ENCODE peak calls at places on chromosome 5, in nine cellular contexts. One of them, this sample, is unnamed.

GRCh38 chr5:6365142-6365976 is 13.0 kb downstream of the MED10 start:
- DNase-seq in kidney: no peak
- DNase-seq in ovary: no peak
- DNase-seq in heart left ventricle: no peak
- DNase-seq in PC-9: no peak
- DNase-seq in mammary epithelial cell: no peak
- DNase-seq in AG09309: peak; percentile 18
- DNase-seq in cardiac fibroblast: peak; percentile 71
- DNase-seq in heart right ventricle: no peak
- DNase-seq in this sample: peak; percentile 41

GRCh38 chr5:122515709-122516431 is 203.8 kb downstream of the SNCAIP start:
- DNase-seq in mammary epithelial cell: peak; percentile 39
- DNase-seq in ovary: peak; percentile 58
- DNase-seq in cardiac fibroblast: peak; percentile 85
- DNase-seq in kidney: no peak
- DNase-seq in heart left ventricle: peak; percentile 30
- DNase-seq in heart right ventricle: no peak
- DNase-seq in PC-9: peak; percentile 32
- DNase-seq in AG09309: peak; percentile 59
- DNase-seq in this sample: peak; percentile 92

GRCh38 chr5:92633821-92634220 is 947.2 kb downstream of the NR2F1-AS1 start:
- DNase-seq in mammary epithelial cell: no peak
- DNase-seq in heart right ventricle: no peak
- DNase-seq in ovary: no peak
- DNase-seq in kidney: no peak
- DNase-seq in heart left ventricle: no peak
- DNase-seq in cardiac fibroblast: no peak
- DNase-seq in PC-9: no peak
- DNase-seq in AG09309: no peak
- DNase-seq in this sample: peak; percentile 12

GRCh38 chr5:103919526-103919925 is 356.9 kb upstream of the NUDT12 start:
- DNase-seq in ovary: no peak
- DNase-seq in kidney: no peak
- DNase-seq in AG09309: no peak
- DNase-seq in cardiac fibroblast: no peak
- DNase-seq in heart right ventricle: no peak
- DNase-seq in PC-9: no peak
- DNase-seq in heart left ventricle: no peak
- DNase-seq in mammary epithelial cell: no peak
- DNase-seq in this sample: no peak

GRCh38 chr5:14773588-14773987 is 98.0 kb downstream of the ANKH start:
- DNase-seq in cardiac fibroblast: no peak
- DNase-seq in kidney: no peak
- DNase-seq in PC-9: no peak
- DNase-seq in AG09309: no peak
- DNase-seq in ovary: no peak
- DNase-seq in heart right ventricle: no peak
- DNase-seq in heart left ventricle: no peak
- DNase-seq in mammary epithelial cell: no peak
- DNase-seq in this sample: no peak

GRCh38 chr5:130323804-130324454 is 419.7 kb downstream of the CHSY3 start:
- DNase-seq in AG09309: peak; percentile 8
- DNase-seq in kidney: no peak
- DNase-seq in cardiac fibroblast: peak; percentile 88
- DNase-seq in PC-9: no peak
- DNase-seq in heart left ventricle: no peak
- DNase-seq in ovary: no peak
- DNase-seq in mammary epithelial cell: peak; percentile 75
- DNase-seq in heart right ventricle: no peak
- DNase-seq in this sample: peak; percentile 84

GRCh38 chr5:127723571-127723970 is 20.4 kb downstream of the CCDC192 start:
- DNase-seq in heart left ventricle: no peak
- DNase-seq in cardiac fibroblast: peak; percentile 50
- DNase-seq in kidney: no peak
- DNase-seq in mammary epithelial cell: no peak
- DNase-seq in ovary: no peak
- DNase-seq in PC-9: no peak
- DNase-seq in heart right ventricle: no peak
- DNase-seq in AG09309: no peak
- DNase-seq in this sample: peak; percentile 62

GRCh38 chr5:78644741-78645300 is 3.8 kb downstream of the LHFPL2 start:
- DNase-seq in cardiac fibroblast: no peak
- DNase-seq in AG09309: no peak
- DNase-seq in PC-9: no peak
- DNase-seq in kidney: no peak
- DNase-seq in mammary epithelial cell: no peak
- DNase-seq in heart left ventricle: no peak
- DNase-seq in ovary: no peak
- DNase-seq in heart right ventricle: no peak
- DNase-seq in this sample: peak; percentile 63

GRCh38 chr5:78920604-78921003 is 64.5 kb downstream of the ARSB start:
- DNase-seq in AG09309: no peak
- DNase-seq in PC-9: peak; percentile 12
- DNase-seq in cardiac fibroblast: peak; percentile 63
- DNase-seq in mammary epithelial cell: no peak
- DNase-seq in kidney: no peak
- DNase-seq in heart right ventricle: peak; percentile 34
- DNase-seq in heart left ventricle: no peak
- DNase-seq in ovary: no peak
- DNase-seq in this sample: peak; percentile 84

GRCh38 chr5:10507575-10508024 is 56.3 kb upstream of the ANKRD33B start:
- DNase-seq in ovary: no peak
- DNase-seq in mammary epithelial cell: no peak
- DNase-seq in cardiac fibroblast: no peak
- DNase-seq in PC-9: no peak
- DNase-seq in AG09309: no peak
- DNase-seq in kidney: no peak
- DNase-seq in heart left ventricle: no peak
- DNase-seq in heart right ventricle: no peak
- DNase-seq in this sample: no peak

GRCh38 chr5:74631088-74631960 is 9.2 kb downstream of the ENC1 start:
- DNase-seq in PC-9: no peak
- DNase-seq in kidney: no peak
- DNase-seq in ovary: no peak
- DNase-seq in cardiac fibroblast: peak; percentile 86
- DNase-seq in AG09309: no peak
- DNase-seq in heart right ventricle: no peak
- DNase-seq in heart left ventricle: no peak
- DNase-seq in mammary epithelial cell: no peak
- DNase-seq in this sample: peak; percentile 87

GRCh38 chr5:159435855-159436254 is 105.6 kb upstream of the IL12B start:
- DNase-seq in heart left ventricle: no peak
- DNase-seq in kidney: no peak
- DNase-seq in AG09309: no peak
- DNase-seq in PC-9: no peak
- DNase-seq in ovary: no peak
- DNase-seq in cardiac fibroblast: no peak
- DNase-seq in mammary epithelial cell: no peak
- DNase-seq in heart right ventricle: no peak
- DNase-seq in this sample: no peak

GRCh38 chr5:111461261-111461671 is 51.1 kb downstream of the STARD4 start:
- DNase-seq in AG09309: no peak
- DNase-seq in PC-9: no peak
- DNase-seq in cardiac fibroblast: no peak
- DNase-seq in heart right ventricle: no peak
- DNase-seq in ovary: no peak
- DNase-seq in mammary epithelial cell: peak; percentile 38
- DNase-seq in heart left ventricle: no peak
- DNase-seq in kidney: no peak
- DNase-seq in this sample: peak; percentile 64

GRCh38 chr5:24094081-24094480 is 550.7 kb downstream of the CDH10 start:
- DNase-seq in AG09309: no peak
- DNase-seq in ovary: no peak
- DNase-seq in cardiac fibroblast: no peak
- DNase-seq in mammary epithelial cell: no peak
- DNase-seq in heart right ventricle: no peak
- DNase-seq in heart left ventricle: no peak
- DNase-seq in PC-9: no peak
- DNase-seq in kidney: no peak
- DNase-seq in this sample: peak; percentile 2

GRCh38 chr5:73299665-73300435 is 126.9 kb downstream of the TMEM174 start:
- DNase-seq in mammary epithelial cell: no peak
- DNase-seq in PC-9: no peak
- DNase-seq in heart left ventricle: no peak
- DNase-seq in cardiac fibroblast: no peak
- DNase-seq in heart right ventricle: no peak
- DNase-seq in ovary: no peak
- DNase-seq in kidney: no peak
- DNase-seq in AG09309: no peak
- DNase-seq in this sample: peak; percentile 58
- H3K4me3 ChIP-seq in mammary epithelial cell: no peak overlapping the region
- H3K4me3 ChIP-seq in PC-9: no peak overlapping the region
- H3K4me3 ChIP-seq in heart left ventricle: no peak overlapping the region
- H3K4me3 ChIP-seq in cardiac fibroblast: no peak overlapping the region
- H3K4me3 ChIP-seq in heart right ventricle: no peak overlapping the region
- H3K4me3 ChIP-seq in ovary: no peak overlapping the region
- H3K4me3 ChIP-seq in kidney: peak overlapping the region; percentile 49
- H3K4me3 ChIP-seq in AG09309: peak overlapping the region; percentile 43
- H3K4me3 ChIP-seq in this sample: peak overlapping the region; percentile 58

DNA sequence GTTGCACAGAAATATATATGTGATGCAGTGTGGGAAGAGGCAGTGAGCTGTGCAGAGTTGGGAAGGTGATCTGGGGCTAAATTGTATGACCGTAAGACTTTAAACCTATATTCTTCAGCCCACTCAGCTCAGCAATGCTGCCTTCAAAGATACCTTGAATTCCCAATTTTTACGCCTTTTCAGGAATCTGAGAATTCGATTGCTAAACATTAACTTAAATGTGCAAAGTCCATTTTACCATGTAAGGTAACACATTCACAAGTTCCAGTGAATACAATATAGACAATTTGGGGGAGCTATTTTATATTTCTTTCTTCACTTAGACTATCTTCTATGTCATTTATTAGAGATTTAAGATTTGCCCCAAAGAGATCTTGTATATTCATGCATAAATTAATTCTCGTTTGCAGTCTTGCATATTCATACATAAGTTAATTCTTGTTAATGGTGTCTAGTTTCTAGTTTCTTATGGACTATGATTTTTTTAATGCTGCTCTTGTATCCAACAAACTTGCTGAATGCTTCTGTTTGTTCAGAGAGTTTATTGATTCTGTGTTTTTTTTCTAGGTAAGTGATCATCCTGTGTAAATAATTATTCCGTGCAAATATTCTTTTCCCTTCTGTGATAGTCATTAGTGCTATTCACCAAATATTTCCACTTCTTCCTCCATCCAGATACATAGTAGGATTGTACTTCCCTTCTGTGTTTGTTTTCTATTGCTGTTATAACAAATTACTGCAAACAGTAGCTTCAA is 35.9 kb upstream of the SHISAL2B start:
- DNase-seq in heart left ventricle: no peak
- DNase-seq in kidney: no peak
- DNase-seq in heart right ventricle: no peak
- DNase-seq in AG09309: no peak
- DNase-seq in ovary: no peak
- DNase-seq in PC-9: no peak
- DNase-seq in cardiac fibroblast: no peak
- DNase-seq in mammary epithelial cell: no peak
- DNase-seq in this sample: no peak
- H3K4me3 ChIP-seq in heart left ventricle: no peak overlapping the region
- H3K4me3 ChIP-seq in kidney: no peak overlapping the region
- H3K4me3 ChIP-seq in heart right ventricle: no peak overlapping the region
- H3K4me3 ChIP-seq in AG09309: no peak overlapping the region
- H3K4me3 ChIP-seq in ovary: no peak overlapping the region
- H3K4me3 ChIP-seq in PC-9: no peak overlapping the region
- H3K4me3 ChIP-seq in cardiac fibroblast: no peak overlapping the region
- H3K4me3 ChIP-seq in mammary epithelial cell: no peak overlapping the region
- H3K4me3 ChIP-seq in this sample: no peak overlapping the region

DNA sequence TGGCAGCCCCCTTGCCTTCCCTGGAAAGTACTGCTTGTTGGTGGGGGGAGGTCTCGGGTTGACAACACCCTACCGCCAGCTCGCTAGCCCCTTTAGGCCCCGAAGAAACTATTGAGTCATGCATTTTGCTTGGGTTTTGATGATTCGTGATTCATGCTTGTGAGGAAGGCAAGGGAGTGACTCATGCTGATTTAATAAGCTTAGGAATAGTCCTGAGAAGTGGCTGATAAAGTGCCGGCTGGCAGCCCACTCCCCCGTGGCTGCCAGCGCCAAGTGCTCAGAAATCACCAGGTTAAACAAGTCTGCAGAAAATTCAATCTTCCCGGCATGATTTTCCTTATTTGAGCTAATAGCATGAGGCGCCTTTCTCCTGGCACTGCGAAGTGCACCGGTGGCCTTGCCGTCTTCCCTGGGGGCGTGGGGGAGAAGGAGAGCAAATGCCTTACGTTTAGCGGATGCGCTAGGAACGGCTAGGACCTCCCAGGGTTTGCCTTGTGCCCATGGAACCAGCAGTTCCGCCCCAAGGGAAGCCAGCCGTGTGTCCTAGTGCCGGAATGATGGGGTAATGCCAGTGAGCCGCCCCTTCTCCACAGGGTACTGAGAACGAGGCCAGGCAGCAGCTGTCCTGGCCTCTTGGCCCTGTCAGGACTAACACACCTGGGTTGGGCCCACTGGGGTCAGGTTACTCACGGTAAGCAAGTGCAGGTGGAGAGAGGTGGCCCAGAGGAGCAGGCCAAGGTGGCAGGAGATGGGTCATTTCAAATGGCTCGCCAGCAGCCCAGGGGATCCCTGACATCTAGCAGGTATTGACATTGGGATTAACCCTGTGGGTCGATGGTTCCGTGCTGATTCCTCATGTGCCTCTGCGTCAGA is 151.9 kb downstream of the MACROH2A1 start:
- DNase-seq in PC-9: peak; percentile 31
- DNase-seq in heart left ventricle: no peak
- DNase-seq in ovary: no peak
- DNase-seq in mammary epithelial cell: peak; percentile 93
- DNase-seq in cardiac fibroblast: peak; percentile 91
- DNase-seq in heart right ventricle: no peak
- DNase-seq in AG09309: peak; percentile 80
- DNase-seq in kidney: peak; percentile 57
- DNase-seq in this sample: peak; percentile 90
- H3K4me3 ChIP-seq in PC-9: peak overlapping the region; percentile 47
- H3K4me3 ChIP-seq in heart left ventricle: no peak overlapping the region
- H3K4me3 ChIP-seq in ovary: no peak overlapping the region
- H3K4me3 ChIP-seq in mammary epithelial cell: no peak overlapping the region
- H3K4me3 ChIP-seq in cardiac fibroblast: no peak overlapping the region
- H3K4me3 ChIP-seq in heart right ventricle: no peak overlapping the region
- H3K4me3 ChIP-seq in AG09309: no peak overlapping the region
- H3K4me3 ChIP-seq in kidney: no peak overlapping the region
- H3K4me3 ChIP-seq in this sample: no peak overlapping the region

DNA sequence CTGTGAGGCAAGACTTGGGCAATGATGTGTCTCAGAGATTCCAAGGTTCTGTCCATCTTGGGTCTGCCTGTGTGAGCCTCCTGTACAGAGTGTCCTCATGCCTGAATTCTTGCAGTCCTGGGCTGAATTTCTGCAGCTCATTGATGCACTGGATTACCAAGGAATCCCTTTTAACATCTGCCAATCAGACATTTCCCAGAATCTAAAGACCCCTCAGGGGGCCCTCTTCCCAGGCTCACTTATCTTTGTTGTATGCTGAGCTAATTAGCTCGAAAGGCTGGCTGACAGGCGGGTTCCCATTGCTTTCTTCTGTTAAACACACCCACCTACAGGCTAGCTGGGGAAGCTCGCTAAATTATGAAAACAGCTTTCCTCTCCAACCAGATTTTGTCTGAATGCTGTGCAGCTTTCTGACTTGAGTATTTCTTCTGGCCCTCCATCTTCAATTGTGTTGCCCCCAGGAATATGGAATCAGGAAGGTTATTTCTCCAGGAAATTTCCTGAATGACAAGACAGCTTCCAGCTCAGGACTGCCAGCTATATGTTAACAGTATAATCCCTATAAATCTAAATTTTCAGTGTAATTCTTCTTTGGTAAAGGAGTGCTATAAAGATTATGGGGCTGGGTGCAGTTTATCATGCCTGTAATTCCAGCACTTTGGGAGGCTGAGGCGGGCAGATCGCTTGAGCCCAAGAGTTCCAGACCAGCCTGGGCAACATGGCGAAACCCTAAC is at the start of gene LIX1:
- DNase-seq in mammary epithelial cell: peak; percentile 8
- DNase-seq in AG09309: no peak
- DNase-seq in kidney: no peak
- DNase-seq in heart left ventricle: peak; percentile 29
- DNase-seq in ovary: no peak
- DNase-seq in heart right ventricle: peak; percentile 23
- DNase-seq in cardiac fibroblast: peak; percentile 58
- DNase-seq in PC-9: peak; percentile 26
- DNase-seq in this sample: peak; percentile 72
- H3K4me3 ChIP-seq in mammary epithelial cell: no peak within 1 kb of the TSS
- H3K4me3 ChIP-seq in AG09309: no peak within 1 kb of the TSS
- H3K4me3 ChIP-seq in kidney: no peak within 1 kb of the TSS
- H3K4me3 ChIP-seq in heart left ventricle: no peak within 1 kb of the TSS
- H3K4me3 ChIP-seq in ovary: no peak within 1 kb of the TSS
- H3K4me3 ChIP-seq in heart right ventricle: no peak within 1 kb of the TSS
- H3K4me3 ChIP-seq in cardiac fibroblast: no peak within 1 kb of the TSS
- H3K4me3 ChIP-seq in PC-9: no peak within 1 kb of the TSS
- H3K4me3 ChIP-seq in this sample: no peak within 1 kb of the TSS